ENCODE peak calls at places on chromosomes 13 and 19, in five cellular contexts. M is fibroblast of pulmonary artery, Y is GM12891, A is stomach, H is EH. F is an unnamed sample.

GRCh38 chr13:113589961-113590339 is 5.4 kb downstream of the TFDP1 start:
- DNase-seq in M (no peak), Y (no peak), A (peak), H (no peak), F (no peak)

GRCh38 chr13:67650471-67650870 is 420.3 kb upstream of the PCDH9 start:
- DNase-seq in M (no peak), Y (no peak), A (no peak), H (no peak), F (no peak)

GRCh38 chr19:3868770-3869456 is at the start of gene ZFR2:
- DNase-seq in M (no peak), Y (no peak), A (no peak), H (no peak), F (no peak)

GRCh38 chr13:23751195-23751594 is 138.0 kb downstream of the MIPEP start:
- DNase-seq in M (no peak), Y (no peak), A (no peak), H (no peak), F (no peak)

GRCh38 chr13:19838726-19839342 is 24.6 kb downstream of the ZMYM5 start:
- DNase-seq in M (peak), Y (no peak), A (no peak), H (peak), F (no peak)

GRCh38 chr19:48506138-48506733 is 5.4 kb downstream of the LMTK3 start:
- DNase-seq in M (peak), Y (no peak), A (no peak), H (peak), F (peak)

GRCh38 chr19:29714371-29714952 is 599 bp downstream of the C19orf12 start:
- DNase-seq in M (no peak), Y (no peak), A (no peak), H (no peak), F (peak)

GRCh38 chr13:92963029-92963428 is 263.6 kb upstream of the GPC6 start:
- DNase-seq in M (no peak), Y (no peak), A (no peak), H (no peak), F (no peak)

GRCh38 chr19:10566658-10567410 is 1.0 kb upstream of the KRI1 start:
- DNase-seq in M (no peak), Y (no peak), A (no peak), H (no peak), F (peak)

GRCh38 chr19:27925202-27925601 is 1287.7 kb downstream of the UQCRFS1 start:
- DNase-seq in M (no peak), Y (no peak), A (no peak), H (no peak), F (no peak)

F was measured in NB4.